ENCODE peak calls at places on chromosomes 13 and 19, in five cellular contexts. C is GM12878, G is K562, P is H1, M is GM12891. Z is an unnamed sample.

GRCh38 chr13:44417876-44418275 is 44.3 kb downstream of the SERP2 start:
- DNase-seq in C (no peak), G (no peak), P (no peak), M (no peak), Z (no peak)

GRCh38 chr13:33109801-33110200 is 93.6 kb downstream of the KL start:
- DNase-seq in C (no peak), G (peak), P (no peak), M (no peak), Z (no peak)

GRCh38 chr13:48770372-48770771 is 116.6 kb downstream of the CYSLTR2 start:
- DNase-seq in C (no peak), G (no peak), P (no peak), M (no peak), Z (no peak)

GRCh38 chr13:57739089-57739488 is 107.5 kb downstream of the PCDH17 start:
- DNase-seq in C (no peak), G (no peak), P (no peak), M (no peak), Z (no peak)

GRCh38 chr19:55196803-55197202 is 12.5 kb downstream of the PTPRH start:
- DNase-seq in C (no peak), G (no peak), P (no peak), M (no peak), Z (no peak)

GRCh38 chr13:102484329-102484728 is 82.5 kb upstream of the FGF14 start:
- DNase-seq in C (no peak), G (no peak), P (no peak), M (no peak), Z (no peak)

GRCh38 chr13:109275390-109275789 is 511.0 kb downstream of the IRS2 start:
- DNase-seq in C (no peak), G (no peak), P (no peak), M (no peak), Z (no peak)

GRCh38 chr19:39339636-39340035 is 2.6 kb upstream of the SAMD4B start:
- DNase-seq in C (no peak), G (no peak), P (no peak), M (no peak), Z (no peak)

GRCh38 chr19:33134571-33135041 is 2.7 kb downstream of the WDR88 start:
- DNase-seq in C (no peak), G (no peak), P (no peak), M (peak), Z (no peak)

GRCh38 chr19:926595-927043 is 784 bp downstream of the ARID3A start:
- DNase-seq in C (no peak), G (no peak), P (no peak), M (no peak), Z (peak)

GRCh38 chr19:51830263-51830662 is 35.3 kb downstream of the FPR3 start:
- DNase-seq in C (no peak), G (no peak), P (no peak), M (no peak), Z (no peak)

GRCh38 chr19:47226426-47227346 is 4.3 kb downstream of the BBC3 start:
- DNase-seq in C (peak), G (peak), P (no peak), M (peak), Z (no peak)

GRCh38 chr13:101127741-101128353 is 288.5 kb downstream of the NALCN start:
- DNase-seq in C (no peak), G (peak), P (no peak), M (peak), Z (no peak)

GRCh38 chr19:2962018-2962670 is 15.2 kb upstream of the TLE6 start:
- DNase-seq in C (peak), G (peak), P (no peak), M (peak), Z (peak)

GRCh38 chr13:112486386-112487126 is 101.4 kb downstream of the TUBGCP3 start:
- DNase-seq in C (no peak), G (no peak), P (no peak), M (no peak), Z (no peak)

GRCh38 chr13:29849731-29850212 is 645 bp downstream of the UBL3 start:
- DNase-seq in C (no peak), G (peak), P (no peak), M (peak), Z (peak)

GRCh38 chr13:24351423-24351822 is 42.0 kb downstream of the C1QTNF9 start:
- DNase-seq in C (no peak), G (no peak), P (no peak), M (no peak), Z (no peak)

GRCh38 chr19:47637550-47637949 is 28.6 kb downstream of the BICRA start:
- DNase-seq in C (no peak), G (no peak), P (no peak), M (no peak), Z (no peak)

GRCh38 chr19:45443462-45444317 is 20.0 kb upstream of the ERCC1 start:
- DNase-seq in C (no peak), G (peak), P (peak), M (no peak), Z (no peak)

GRCh38 chr19:47228937-47229673 is 1.9 kb downstream of the BBC3 start:
- DNase-seq in C (no peak), G (no peak), P (no peak), M (no peak), Z (no peak)

GRCh38 chr19:19597809-19598306 is 20.6 kb downstream of the PBX4 start:
- DNase-seq in C (peak), G (no peak), P (no peak), M (no peak), Z (peak)

GRCh38 chr13:75514080-75515040 is 23.3 kb downstream of the COMMD6 start:
- DNase-seq in C (no peak), G (no peak), P (no peak), M (no peak), Z (no peak)

GRCh38 chr13:50130686-50131051 is 115.4 kb downstream of the KCNRG start:
- DNase-seq in C (no peak), G (no peak), P (no peak), M (no peak), Z (no peak)

GRCh38 chr19:1244693-1245451 is 3.3 kb downstream of the ATP5F1D start:
- DNase-seq in C (no peak), G (no peak), P (no peak), M (no peak), Z (no peak)

GRCh38 chr13:37868691-37869505 is 674 bp downstream of the TRPC4 start:
- DNase-seq in C (no peak), G (no peak), P (no peak), M (no peak), Z (no peak)

GRCh38 chr19:49534632-49535385 is 7.0 kb downstream of the RCN3 start:
- DNase-seq in C (no peak), G (peak), P (no peak), M (no peak), Z (no peak)

GRCh38 chr19:49536921-49537462 is 9.2 kb downstream of the RCN3 start:
- DNase-seq in C (no peak), G (no peak), P (no peak), M (no peak), Z (no peak)

GRCh38 chr19:49538643-49539042 is 10.8 kb downstream of the RCN3 start:
- DNase-seq in C (no peak), G (no peak), P (no peak), M (no peak), Z (no peak)

GRCh38 chr19:49530708-49531107 is 2.9 kb downstream of the RCN3 start:
- DNase-seq in C (no peak), G (no peak), P (no peak), M (no peak), Z (no peak)

DNA sequence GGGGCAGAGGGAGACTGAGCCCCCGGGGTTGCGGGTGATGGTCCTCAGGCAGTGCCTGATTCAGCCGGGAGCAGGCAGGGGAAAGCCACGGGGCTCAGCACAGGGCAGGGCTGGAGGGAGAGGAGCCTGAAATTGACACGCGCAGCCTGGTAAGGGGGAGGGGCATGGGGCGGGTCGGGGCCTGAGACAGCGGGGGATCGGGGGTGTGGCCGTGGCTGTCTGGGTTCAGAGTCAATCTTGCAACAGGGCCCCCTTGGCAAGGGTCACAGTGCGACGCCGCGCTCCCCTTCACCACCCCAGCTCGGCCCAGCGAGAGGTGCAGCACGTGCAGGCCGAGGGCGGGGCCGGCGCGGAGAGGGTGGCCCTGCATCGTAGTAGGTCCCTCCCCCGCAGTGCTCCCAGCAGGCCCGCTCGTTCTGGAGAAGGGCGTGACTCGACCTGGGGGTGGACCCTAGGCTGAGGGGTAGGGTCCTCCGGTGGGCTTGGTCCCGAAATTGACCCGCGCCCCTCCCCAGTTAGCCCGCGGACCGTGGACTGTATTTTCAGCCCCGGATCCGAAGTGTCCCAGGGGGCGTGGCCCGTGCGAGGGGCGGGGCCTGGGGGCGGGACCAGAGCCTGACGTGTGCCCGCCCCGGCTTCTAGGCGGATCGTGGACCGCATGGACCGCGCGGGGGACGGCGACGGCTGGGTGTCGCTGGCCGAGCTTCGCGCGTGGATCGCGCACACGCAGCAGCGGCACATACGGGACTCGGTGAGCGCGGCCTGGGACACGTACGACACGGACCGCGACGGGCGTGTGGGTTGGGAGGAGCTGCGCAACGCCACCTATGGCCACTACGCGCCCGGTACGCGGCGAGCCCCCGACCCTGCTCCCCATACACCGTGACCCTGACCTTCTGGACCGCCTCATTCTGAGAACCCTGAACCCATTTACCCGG is 6.0 kb downstream of the RCN3 start:
- DNase-seq in C (peak), G (peak), P (no peak), M (peak), Z (peak)
- TF ChIP-seq POLR2AphosphoS5 in C (no peak), G (no peak), P (no peak), M (no peak), Z (no peak)

GRCh38 chr19:34387446-34387810 is 16.8 kb upstream of the PDCD2L start:
- DNase-seq in C (no peak), G (no peak), P (no peak), M (no peak), Z (no peak)
- TF ChIP-seq TAF1 in C (no peak), G (no peak), P (no peak), M (no peak), Z (no peak)

GRCh38 chr19:38290631-38291147 is 13.4 kb upstream of the C19orf33 start:
- DNase-seq in C (no peak), G (no peak), P (no peak), M (no peak), Z (no peak)
- TF ChIP-seq POLR2AphosphoS5 in C (no peak), G (no peak), P (no peak), M (no peak), Z (no peak)

GRCh38 chr13:97866346-97866745 is 87.1 kb upstream of the IPO5 start:
- DNase-seq in C (no peak), G (no peak), P (no peak), M (no peak), Z (no peak)

GRCh38 chr13:97866751-97867150 is 86.7 kb upstream of the IPO5 start:
- DNase-seq in C (no peak), G (no peak), P (no peak), M (no peak), Z (no peak)
- TF ChIP-seq TAF1 in C (no peak), G (no peak), P (no peak), M (no peak), Z (no peak)

GRCh38 chr19:5693195-5694166 is 3.4 kb downstream of the RPL36 start:
- DNase-seq in C (no peak), G (no peak), P (no peak), M (no peak), Z (no peak)
- TF ChIP-seq POLR2AphosphoS5 in C (peak), G (no peak), P (peak), M (peak), Z (peak)

GRCh38 chr13:36840718-36841250 is 21.8 kb downstream of the RFXAP start:
- DNase-seq in C (no peak), G (no peak), P (no peak), M (no peak), Z (no peak)
- TF ChIP-seq TAF1 in C (no peak), G (no peak), P (no peak), M (no peak), Z (no peak)